ENCODE peak calls at places on chromosomes 2 and 18, in five cellular contexts. E is GM12878, S is K562, V is SK-N-SH, G is HepG2. N is an unnamed sample.

GRCh38 chr2:50529600-50530218 is 502.2 kb downstream of the NRXN1 start:
- DNase-seq in E (no peak), S (peak), V (peak), G (peak), N (peak)

GRCh38 chr2:240752209-240752608 is 60.5 kb downstream of the AQP12A start:
- DNase-seq in E (no peak), S (no peak), V (no peak), G (no peak), N (no peak)

GRCh38 chr2:196991061-196991460 is 64.6 kb upstream of the PGAP1 start:
- DNase-seq in E (no peak), S (no peak), V (no peak), G (no peak), N (no peak)

GRCh38 chr2:2222931-2223330 is 108.1 kb downstream of the MYT1L start:
- DNase-seq in E (no peak), S (no peak), V (no peak), G (no peak), N (no peak)

GRCh38 chr18:79361766-79362522 is 33.8 kb upstream of the NFATC1 start:
- DNase-seq in E (no peak), S (no peak), V (no peak), G (no peak), N (no peak)

GRCh38 chr2:154686162-154686561 is 12.3 kb upstream of the KCNJ3 start:
- DNase-seq in E (no peak), S (no peak), V (no peak), G (no peak), N (no peak)

GRCh38 chr2:150341982-150342680 is 145.3 kb downstream of the RND3 start:
- DNase-seq in E (no peak), S (no peak), V (no peak), G (no peak), N (no peak)

GRCh38 chr2:191501390-191502168 is 176.4 kb upstream of the NABP1 start:
- DNase-seq in E (no peak), S (no peak), V (peak), G (peak), N (no peak)

GRCh38 chr18:79577451-79578395 is 101.9 kb upstream of the CTDP1 start:
- DNase-seq in E (no peak), S (peak), V (no peak), G (no peak), N (peak)

GRCh38 chr2:8421658-8422499 is 260.0 kb upstream of the ID2 start:
- DNase-seq in E (peak), S (peak), V (no peak), G (no peak), N (no peak)

GRCh38 chr2:206201075-206201848 is 41.6 kb downstream of the EEF1B2 start:
- DNase-seq in E (no peak), S (no peak), V (no peak), G (no peak), N (no peak)

GRCh38 chr2:211390506-211390905 is 834.1 kb downstream of the CPS1 start:
- DNase-seq in E (no peak), S (no peak), V (no peak), G (no peak), N (no peak)

GRCh38 chr18:58276640-58277456 is 232.8 kb downstream of the NEDD4L start:
- DNase-seq in E (no peak), S (no peak), V (no peak), G (no peak), N (no peak)

GRCh38 chr2:95220449-95220848 is 13.1 kb downstream of the ZNF892 start:
- DNase-seq in E (no peak), S (no peak), V (no peak), G (no peak), N (no peak)

GRCh38 chr18:29873211-29873610 is 1169.3 kb downstream of the DSC3 start:
- DNase-seq in E (no peak), S (no peak), V (no peak), G (no peak), N (no peak)

GRCh38 chr2:217223222-217223930 is 363.5 kb upstream of the TNP1 start:
- DNase-seq in E (peak), S (no peak), V (no peak), G (no peak), N (peak)

GRCh38 chr2:74894261-74895030 is 60.5 kb downstream of the HK2 start:
- DNase-seq in E (no peak), S (no peak), V (no peak), G (no peak), N (no peak)

GRCh38 chr2:100237046-100237615 is 85.2 kb downstream of the LONRF2 start:
- DNase-seq in E (no peak), S (no peak), V (no peak), G (no peak), N (no peak)
- H3K4me3 ChIP-seq in E (no peak), S (no peak), V (no peak), G (no peak), N (no peak)

DNA sequence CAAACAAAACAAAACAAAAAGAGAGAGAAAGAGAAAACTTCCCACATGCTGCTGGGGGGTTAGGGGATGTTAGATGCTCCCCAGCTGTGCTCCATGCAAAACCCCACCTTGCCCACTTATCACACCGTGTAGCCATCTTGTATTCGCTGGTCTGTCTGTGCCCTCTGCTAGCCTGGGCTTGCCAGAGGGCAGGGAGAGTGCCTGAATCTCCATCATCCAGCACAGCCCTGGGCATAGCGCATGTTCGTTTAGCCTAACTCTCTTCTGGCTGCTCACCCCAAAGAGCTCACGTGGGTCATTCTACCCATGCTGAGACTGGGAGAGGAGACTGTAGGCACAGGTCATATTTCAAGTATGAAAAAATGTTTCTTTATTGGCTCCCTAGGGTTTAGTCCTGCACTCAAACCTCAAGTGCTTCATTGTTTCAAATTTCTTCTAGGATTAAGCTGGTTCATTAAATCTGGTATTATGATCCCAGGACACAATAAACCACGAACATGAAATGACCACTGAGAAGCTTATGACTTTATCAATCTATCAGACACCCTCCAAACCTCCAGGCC is 100.5 kb downstream of the KCNF1 start:
- DNase-seq in E (no peak), S (no peak), V (no peak), G (no peak), N (no peak)
- TF ChIP-seq GABPA in E (no peak), S (no peak), V (no peak), G (no peak), N (no peak)

GRCh38 chr2:182245963-182246362 is 180.9 kb downstream of the PDE1A start:
- DNase-seq in E (no peak), S (no peak), V (no peak), G (no peak), N (no peak)
- H3K4me3 ChIP-seq in E (no peak), S (no peak), V (no peak), G (no peak), N (no peak)

DNA sequence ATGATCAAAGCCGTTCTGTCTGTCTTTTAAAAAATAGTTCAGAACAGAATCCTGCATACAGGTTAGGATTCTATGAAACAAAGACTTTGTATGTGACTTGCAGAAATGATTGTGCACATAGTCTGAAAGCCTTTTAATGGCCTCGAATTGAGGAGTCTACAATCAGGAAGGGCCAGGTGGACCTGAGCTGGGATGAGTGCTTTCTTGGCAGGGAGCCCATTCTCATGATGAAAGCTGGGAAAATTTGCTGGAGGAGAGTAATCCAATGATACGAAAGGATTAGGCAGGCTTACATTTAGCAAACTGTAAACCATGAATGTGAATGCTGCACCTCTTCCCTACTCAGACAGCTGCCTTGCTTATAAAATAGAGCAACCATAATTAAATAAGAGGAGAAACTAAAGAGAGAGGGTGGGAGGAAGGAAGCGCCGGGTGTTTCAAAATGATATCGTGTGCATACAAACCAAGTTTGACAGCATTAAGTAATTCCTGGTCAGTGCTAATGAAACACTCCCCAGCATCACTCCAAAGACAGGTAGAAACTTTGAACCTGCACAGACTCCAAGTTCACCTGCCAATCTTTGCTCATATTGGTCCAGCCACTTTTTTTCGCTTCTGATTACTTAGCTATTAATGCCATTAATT is 23.7 kb upstream of the CXCR4 start:
- DNase-seq in E (no peak), S (peak), V (peak), G (no peak), N (peak)
- TF ChIP-seq GABPA in E (no peak), S (no peak), V (no peak), G (no peak), N (no peak)

GRCh38 chr2:15594291-15595256 is 2.9 kb downstream of the DDX1 start:
- DNase-seq in E (no peak), S (no peak), V (no peak), G (no peak), N (no peak)

GRCh38 chr2:15591373-15591691 is 336 bp upstream of the DDX1 start:
- DNase-seq in E (no peak), S (no peak), V (no peak), G (no peak), N (no peak)

GRCh38 chr2:15595342-15595905 is 3.8 kb downstream of the DDX1 start:
- DNase-seq in E (no peak), S (no peak), V (no peak), G (no peak), N (no peak)

GRCh38 chr2:15591692-15592463 is at the start of gene DDX1:
- DNase-seq in E (peak), S (peak), V (peak), G (peak), N (peak)

DNA sequence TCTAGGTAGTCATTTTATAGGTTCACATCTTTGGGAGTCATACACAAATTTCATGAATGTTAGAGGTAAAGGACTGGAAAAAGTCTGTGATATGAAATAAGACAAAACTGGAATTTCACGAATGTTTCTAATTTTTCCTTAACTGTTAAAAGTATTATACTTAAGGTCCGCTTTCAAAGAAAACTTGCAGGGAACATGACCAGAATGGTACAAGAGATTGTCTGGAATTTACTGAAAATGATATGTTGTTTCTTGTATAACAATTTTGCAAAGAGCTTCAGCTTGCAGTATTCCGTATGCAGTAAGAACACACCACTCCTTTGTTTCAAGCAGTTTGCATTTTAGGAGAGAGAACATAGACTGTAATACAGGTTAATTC is 1.6 kb downstream of the DDX1 start:
- DNase-seq in E (no peak), S (no peak), V (no peak), G (no peak), N (no peak)
- H3K4me3 ChIP-seq in E (peak), S (peak), V (peak), G (peak), N (no peak)

DNA sequence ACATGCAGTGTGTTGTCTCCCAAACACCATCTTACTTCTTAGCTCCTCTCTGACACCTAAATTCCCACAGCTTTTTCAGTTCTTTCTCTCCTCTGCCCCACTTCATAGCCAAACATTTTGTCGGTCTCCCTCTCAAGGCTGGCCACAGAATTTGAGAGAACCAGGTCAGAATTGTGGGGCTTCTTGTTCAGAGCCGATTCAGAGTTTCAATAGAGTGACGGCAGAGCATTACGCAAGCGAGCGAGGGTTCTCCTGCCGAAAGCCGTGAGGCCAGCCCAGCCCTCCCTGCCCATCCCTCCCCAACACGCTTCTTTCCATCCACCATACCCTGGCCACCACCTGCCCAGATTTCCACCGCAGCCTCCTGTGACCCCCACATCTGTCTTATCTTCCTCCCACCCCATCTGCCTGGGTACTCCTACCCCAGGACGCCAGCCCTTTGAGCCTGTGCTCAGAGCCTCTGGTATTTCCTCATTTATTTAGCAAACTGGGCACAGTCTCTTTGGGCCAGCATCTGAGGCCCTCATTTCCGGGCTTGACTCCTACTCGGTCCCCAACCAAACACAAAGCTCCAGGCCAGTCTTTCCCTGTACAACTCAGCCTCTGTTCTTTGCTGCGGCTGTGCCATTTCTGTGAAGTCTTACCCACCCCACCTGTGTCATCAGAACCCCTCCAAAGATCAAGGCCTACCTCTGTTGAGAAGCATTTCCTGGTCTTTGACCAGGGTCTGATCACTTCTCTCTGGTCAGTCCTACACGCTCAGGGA is 70.0 kb upstream of the MAP4K4 start:
- DNase-seq in E (no peak), S (no peak), V (no peak), G (peak), N (peak)
- TF ChIP-seq GABPA in E (no peak), S (no peak), V (no peak), G (no peak), N (no peak)

GRCh38 chr2:20439193-20439475 is 7.7 kb upstream of the RHOB start:
- DNase-seq in E (no peak), S (no peak), V (no peak), G (peak), N (no peak)

GRCh38 chr2:20436716-20437470 is 10.0 kb upstream of the RHOB start:
- DNase-seq in E (no peak), S (no peak), V (no peak), G (peak), N (no peak)

GRCh38 chr2:20440001-20440560 is 6.8 kb upstream of the RHOB start:
- DNase-seq in E (no peak), S (no peak), V (no peak), G (no peak), N (no peak)

GRCh38 chr2:20439503-20439902 is 7.4 kb upstream of the RHOB start:
- DNase-seq in E (no peak), S (no peak), V (no peak), G (no peak), N (peak)

DNA sequence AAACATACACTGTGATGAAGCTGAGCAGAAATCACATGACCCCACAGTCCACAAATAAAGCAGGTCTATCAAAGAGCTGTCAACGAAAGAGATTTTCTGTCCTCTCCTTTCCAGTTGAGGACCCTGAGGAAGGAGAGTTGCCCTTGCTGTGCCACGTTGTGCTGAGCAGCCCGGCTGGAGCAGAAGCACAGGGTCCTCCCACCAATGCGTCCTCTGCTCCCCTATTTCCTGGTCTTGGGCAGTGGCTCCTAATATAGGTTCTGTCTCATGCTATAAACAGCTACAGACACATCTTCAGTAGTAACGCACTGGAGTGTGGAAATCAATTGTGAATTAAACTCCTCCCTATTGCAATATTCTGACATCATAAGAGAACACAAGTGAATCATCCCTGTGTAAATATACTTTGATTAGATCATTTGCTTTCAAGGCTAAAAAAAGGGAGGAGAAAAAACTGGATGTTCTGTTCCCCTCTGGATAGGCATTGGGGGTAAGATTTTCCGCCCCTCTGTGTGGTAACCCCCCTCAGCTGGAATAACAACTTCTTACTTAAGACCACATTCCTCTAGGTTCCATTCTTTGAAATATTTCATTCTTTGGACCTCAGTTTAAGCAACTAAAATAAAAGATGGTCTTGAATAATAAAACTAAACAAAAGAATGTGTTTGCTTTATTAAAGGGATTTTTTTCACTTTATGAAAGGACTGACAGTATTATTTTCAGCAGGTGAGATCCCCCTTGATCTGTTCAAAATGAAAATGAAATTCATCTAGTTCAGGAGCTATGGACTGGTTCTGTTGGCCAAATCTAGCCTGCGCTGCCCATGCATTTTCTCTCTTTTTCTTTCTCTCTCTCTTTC is 8.3 kb upstream of the RHOB start:
- DNase-seq in E (no peak), S (no peak), V (no peak), G (peak), N (no peak)
- H3K4me3 ChIP-seq in E (no peak), S (no peak), V (no peak), G (no peak), N (no peak)

DNA sequence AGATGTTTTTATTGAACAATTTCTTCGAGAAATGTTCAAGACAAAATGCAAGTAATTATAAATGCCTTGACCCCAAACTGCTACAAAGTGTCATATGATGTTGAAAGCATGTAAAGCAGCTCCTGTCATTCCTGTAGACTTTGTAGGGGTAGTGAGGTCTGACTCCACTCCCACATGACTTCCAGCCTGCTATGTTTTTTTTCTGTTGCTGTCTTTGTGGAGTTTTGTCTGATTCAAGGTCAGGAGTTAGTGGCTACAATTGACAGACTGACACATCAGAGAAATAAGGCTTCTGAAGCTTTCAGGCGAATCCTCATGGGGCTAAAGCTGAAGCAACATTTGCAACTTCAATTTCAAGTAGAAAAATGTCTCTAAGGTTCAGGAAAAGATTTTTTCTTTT is 63.9 kb upstream of the CCDC195 start:
- DNase-seq in E (no peak), S (no peak), V (no peak), G (no peak), N (no peak)
- TF ChIP-seq GABPA in E (no peak), S (no peak), V (no peak), G (no peak), N (no peak)

DNA sequence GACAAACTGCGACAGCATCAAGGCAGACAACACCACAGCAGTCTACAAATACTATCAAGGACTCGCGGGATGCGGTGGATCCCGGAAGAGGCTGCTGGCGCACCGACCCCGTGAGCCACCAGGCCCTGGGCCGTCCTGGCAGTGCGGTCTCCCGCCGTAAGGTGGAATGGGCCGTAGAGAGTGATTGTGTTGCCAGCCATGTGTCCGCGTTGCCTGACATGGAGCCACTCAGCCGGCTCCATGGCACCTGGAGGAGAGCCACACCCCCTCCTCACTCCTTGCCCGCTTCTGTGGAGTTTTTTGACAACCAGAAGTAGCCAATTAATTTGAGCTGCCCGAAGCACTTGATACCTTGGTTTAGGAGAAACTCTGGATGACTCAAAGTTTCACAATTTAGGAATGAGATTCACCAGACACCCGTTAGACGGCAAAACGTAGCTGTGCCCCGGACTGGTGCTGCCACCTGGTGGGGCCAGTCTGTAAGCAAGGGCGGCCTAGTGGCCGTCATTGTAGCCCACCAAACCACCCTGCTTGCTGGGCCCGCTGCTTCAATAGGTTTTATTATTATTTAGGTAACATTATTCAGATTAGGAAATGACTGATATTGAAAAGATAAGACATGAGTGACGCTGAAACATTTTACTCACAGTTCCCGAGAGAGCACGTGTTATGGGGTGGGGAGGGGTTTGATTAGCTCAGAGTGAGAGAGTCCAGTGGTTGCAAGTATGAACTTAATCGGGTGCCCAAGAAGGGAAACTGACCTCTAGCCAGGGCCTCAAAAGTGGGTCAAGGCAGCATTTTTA is 10.2 kb upstream of the IMP4 start:
- DNase-seq in E (no peak), S (peak), V (peak), G (peak), N (peak)
- H3K4me3 ChIP-seq in E (no peak), S (no peak), V (no peak), G (peak), N (no peak)